ENCODE peak calls at places on chromosomes 5 and 9, in six cellular contexts. V is mesendoderm, Y is trophoblast cell, Q is H9, X is H1, R is IMR-90. B is an unnamed sample.

GRCh38 chr5:111472579-111472978 is 39.8 kb downstream of the STARD4 start:
- DNase-seq in V (no peak), Q (no peak), Y (no peak), R (no peak), X (no peak), B (no peak)

GRCh38 chr5:173762930-173763329 is 125.2 kb upstream of the CPEB4 start:
- DNase-seq in Y (peak), R (no peak), Q (no peak), V (no peak), X (no peak), B (no peak)

GRCh38 chr9:93864840-93865239 is 90.3 kb downstream of the BARX1 start:
- DNase-seq in X (no peak), R (no peak), Q (no peak), Y (no peak), V (no peak), B (no peak)

GRCh38 chr9:20624201-20625002 is 2.1 kb upstream of the MLLT3 start:
- DNase-seq in Y (peak), V (peak), Q (peak), X (no peak), R (peak), B (peak)

GRCh38 chr5:79464695-79465332 is 49.1 kb downstream of the HOMER1 start:
- DNase-seq in X (no peak), V (peak), R (peak), Y (peak), Q (no peak), B (no peak)

GRCh38 chr5:179418972-179419371 is 73.7 kb upstream of the ADAMTS2 start:
- DNase-seq in V (no peak), Q (no peak), Y (no peak), X (no peak), R (no peak), B (no peak)

GRCh38 chr9:101398930-101399640 is 434 bp downstream of the ZNF189 start:
- DNase-seq in Y (no peak), R (no peak), X (no peak), Q (no peak), V (no peak), B (no peak)

GRCh38 chr5:160262665-160263064 is 33.4 kb downstream of the FABP6 start:
- DNase-seq in R (no peak), Q (no peak), V (no peak), X (no peak), Y (no peak), B (no peak)

GRCh38 chr9:72577212-72577753 is 55.9 kb downstream of the TMC1 start:
- DNase-seq in R (peak), Q (no peak), V (no peak), Y (peak), X (no peak), B (no peak)

GRCh38 chr5:120304653-120305052 is 159.4 kb upstream of the PRR16 start:
- DNase-seq in V (no peak), Q (no peak), Y (no peak), R (peak), X (no peak), B (no peak)

GRCh38 chr9:36399980-36400331 is at the start of gene RNF38:
- DNase-seq in X (no peak), V (no peak), R (no peak), Q (no peak), Y (no peak), B (no peak)

GRCh38 chr9:108836771-108837170 is 19.0 kb downstream of the ACTL7B start:
- DNase-seq in X (no peak), Q (no peak), R (no peak), Y (peak), V (no peak), B (no peak)

GRCh38 chr5:79416499-79416898 is 97.4 kb downstream of the HOMER1 start:
- DNase-seq in X (no peak), V (no peak), R (peak), Y (no peak), Q (no peak), B (no peak)

GRCh38 chr9:129547063-129547462 is 73.8 kb downstream of the C9orf50 start:
- DNase-seq in Y (no peak), V (no peak), X (no peak), R (no peak), Q (no peak), B (no peak)

GRCh38 chr5:167123126-167123525 is 1168.3 kb upstream of the WWC1 start:
- DNase-seq in V (no peak), Y (no peak), Q (no peak), R (no peak), X (no peak), B (no peak)

GRCh38 chr5:87393331-87393730 is 19.4 kb downstream of the CCNH start:
- DNase-seq in Q (no peak), X (no peak), V (no peak), Y (peak), R (peak), B (no peak)

GRCh38 chr5:147893820-147894219 is 12.5 kb downstream of the C5orf46 start:
- DNase-seq in Y (peak), V (no peak), Q (no peak), X (no peak), R (no peak), B (no peak)

GRCh38 chr5:69368458-69369368 is 607 bp downstream of the AK6 start:
- DNase-seq in Q (no peak), Y (peak), V (peak), X (no peak), R (peak), B (peak)

GRCh38 chr9:1989500-1989899 is 25.6 kb upstream of the SMARCA2 start:
- DNase-seq in Q (no peak), R (no peak), X (no peak), Y (no peak), V (no peak), B (no peak)

GRCh38 chr9:133238851-133239532 is 29.9 kb upstream of the OBP2B start:
- DNase-seq in X (peak), R (peak), Y (peak), Q (peak), V (peak), B (peak)

GRCh38 chr5:179974946-179975712 is 67.4 kb upstream of the TBC1D9B start:
- DNase-seq in Q (peak), Y (peak), R (no peak), X (peak), V (peak), B (peak)

GRCh38 chr5:82538339-82539034 is 260.3 kb upstream of the RPS23 start:
- DNase-seq in R (no peak), Q (no peak), V (peak), Y (no peak), X (no peak), B (no peak)

GRCh38 chr5:26761040-26761439 is 277.3 kb downstream of the CDH9 start:
- DNase-seq in V (no peak), R (no peak), Q (no peak), X (no peak), Y (no peak), B (no peak)

GRCh38 chr9:105299190-105299854 is 54.9 kb downstream of the SLC44A1 start:
- DNase-seq in Q (no peak), Y (peak), R (peak), V (peak), X (no peak), B (no peak)

GRCh38 chr5:102283111-102283797 is 12.8 kb downstream of the SLCO4C1 start:
- DNase-seq in R (no peak), X (no peak), Q (no peak), Y (no peak), V (no peak), B (no peak)

GRCh38 chr5:8726383-8727036 is 819.4 kb downstream of the SEMA5A start:
- DNase-seq in Y (peak), Q (peak), X (no peak), R (no peak), V (no peak), B (no peak)

GRCh38 chr5:8730194-8730593 is 815.7 kb downstream of the SEMA5A start:
- DNase-seq in V (no peak), R (peak), X (no peak), Y (no peak), Q (no peak), B (no peak)

DNA sequence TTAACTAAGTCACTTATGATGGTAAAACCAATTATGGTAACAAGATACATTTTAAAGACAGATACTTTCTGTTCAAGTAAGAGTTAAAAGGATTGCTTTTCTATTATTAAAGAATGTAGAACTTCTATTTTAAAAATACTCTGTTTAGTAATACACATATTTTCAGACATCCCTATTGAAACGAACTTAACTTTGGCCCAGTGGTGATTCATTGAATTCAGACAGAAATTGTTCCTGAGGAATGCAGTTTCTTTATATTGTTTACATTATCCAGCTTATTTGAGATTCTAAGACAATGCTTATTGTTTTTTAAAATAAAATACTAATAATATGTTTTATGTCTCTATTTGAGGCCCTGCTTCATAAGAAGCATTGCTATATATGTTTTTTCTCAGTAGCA is 816.4 kb downstream of the SEMA5A start:
- DNase-seq in Q (no peak), X (no peak), R (peak), Y (peak), V (no peak), B (no peak)
- H3K4ac ChIP-seq in Q (no peak), X (no peak), R (no peak), Y (no peak), V (no peak), B (no peak)

GRCh38 chr5:163505475-163506457 is at the start of gene MAT2B:
- DNase-seq in Y (peak), X (peak), Q (peak), R (peak), V (peak), B (peak)
- H3K4ac ChIP-seq in Y (peak), X (peak), Q (peak), R (peak), V (peak), B (no peak)

DNA sequence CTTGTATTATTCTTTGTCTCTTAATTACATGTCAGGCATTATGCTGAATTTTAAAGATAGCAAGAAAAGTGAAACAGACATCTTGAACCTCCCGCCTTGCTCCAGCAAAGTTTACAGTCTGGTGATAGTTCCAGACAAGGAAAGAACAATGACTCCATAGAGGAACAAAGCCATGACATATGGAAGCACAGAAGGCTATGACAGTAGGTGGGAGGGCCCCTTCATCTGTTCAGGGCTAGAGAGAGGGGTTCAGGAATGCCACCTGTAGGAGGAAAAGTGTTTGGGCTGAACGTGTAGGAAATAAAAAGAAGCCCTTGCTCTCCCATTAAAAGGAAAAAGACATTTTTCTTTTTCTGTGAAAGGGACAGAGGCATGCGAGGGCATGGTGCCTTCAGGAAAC is 315.6 kb downstream of the TRIM32 start:
- DNase-seq in R (no peak), V (no peak), Y (no peak), X (no peak), Q (no peak), B (no peak)
- H3K4ac ChIP-seq in R (no peak), V (no peak), Y (no peak), X (no peak), Q (no peak), B (no peak)

GRCh38 chr5:176352116-176352878 is 9.3 kb downstream of the KIAA1191 start:
- DNase-seq in Q (no peak), V (peak), Y (peak), R (peak), X (no peak), B (no peak)
- H3K4ac ChIP-seq in Q (no peak), V (no peak), Y (no peak), R (no peak), X (no peak), B (no peak)

GRCh38 chr9:91421987-91422765 is 1.5 kb downstream of the NFIL3 start:
- DNase-seq in R (peak), Q (no peak), V (peak), X (no peak), Y (peak), B (peak)

GRCh38 chr9:91422832-91423711 is 560 bp downstream of the NFIL3 start:
- DNase-seq in Q (peak), V (peak), X (no peak), R (peak), Y (peak), B (peak)

GRCh38 chr9:91425270-91425669 is 1.6 kb upstream of the NFIL3 start:
- DNase-seq in V (no peak), Q (no peak), R (no peak), X (no peak), Y (peak), B (no peak)

GRCh38 chr9:91424403-91425176 is 958 bp upstream of the NFIL3 start:
- DNase-seq in R (peak), Y (peak), Q (peak), V (peak), X (no peak), B (peak)

DNA sequence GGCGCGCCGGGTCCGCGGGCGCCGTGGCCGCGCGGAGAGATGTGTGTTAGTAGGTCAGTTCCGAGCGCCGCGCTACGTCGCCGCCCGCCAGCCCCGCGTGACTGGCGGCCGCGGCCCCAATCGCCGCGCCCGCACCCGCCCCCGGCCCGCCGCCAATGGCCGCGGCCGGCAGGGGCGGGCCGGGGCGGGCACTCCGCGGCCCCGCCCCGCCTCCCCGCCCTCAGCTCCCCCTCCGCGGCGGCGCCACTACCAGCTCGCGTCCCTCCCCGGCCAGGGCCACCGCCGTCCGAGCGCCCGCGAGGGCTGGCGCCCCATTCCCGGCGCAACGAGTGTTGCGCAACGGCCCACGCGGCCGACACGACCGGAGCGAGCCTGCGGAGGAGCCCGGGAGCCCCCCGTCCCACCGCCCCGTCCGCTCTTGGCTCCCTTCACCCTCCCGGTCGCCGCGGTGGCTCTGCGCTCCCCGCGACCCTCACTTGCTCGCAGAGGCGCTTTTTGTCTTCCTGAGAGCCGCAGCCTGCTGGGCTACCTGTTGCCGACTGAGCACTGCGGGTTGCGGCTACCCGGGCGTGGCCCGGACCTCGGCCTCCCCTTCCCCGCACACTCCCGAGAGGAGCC is at the start of gene NFIL3:
- DNase-seq in Q (peak), V (peak), X (no peak), R (peak), Y (peak), B (peak)
- H3K4ac ChIP-seq in Q (no peak), V (peak), X (no peak), R (peak), Y (peak), B (no peak)

GRCh38 chr9:116154976-116155699 is 1.5 kb downstream of the PAPPA start:
- DNase-seq in Q (peak), V (peak), X (no peak), Y (no peak), R (peak), B (no peak)

GRCh38 chr9:116152390-116152789 is 1.2 kb upstream of the PAPPA start:
- DNase-seq in V (no peak), R (peak), Q (no peak), X (no peak), Y (no peak), B (no peak)

GRCh38 chr9:116152941-116153764 is 438 bp upstream of the PAPPA start:
- DNase-seq in V (peak), X (no peak), Q (peak), R (peak), Y (peak), B (peak)

GRCh38 chr9:116154334-116154975 is 864 bp downstream of the PAPPA start:
- DNase-seq in Q (peak), V (peak), Y (no peak), R (no peak), X (no peak), B (peak)

GRCh38 chr9:116153765-116154333 is at the start of gene PAPPA:
- DNase-seq in Q (peak), X (no peak), R (no peak), V (no peak), Y (no peak), B (no peak)
- H3K4ac ChIP-seq in Q (no peak), X (no peak), R (peak), V (peak), Y (no peak), B (no peak)

GRCh38 chr5:150318613-150319483 is 16.1 kb upstream of the ARSI start:
- DNase-seq in Q (no peak), R (no peak), V (peak), Y (peak), X (no peak), B (no peak)
- H3K4ac ChIP-seq in Q (no peak), R (peak), V (no peak), Y (peak), X (no peak), B (peak)

DNA sequence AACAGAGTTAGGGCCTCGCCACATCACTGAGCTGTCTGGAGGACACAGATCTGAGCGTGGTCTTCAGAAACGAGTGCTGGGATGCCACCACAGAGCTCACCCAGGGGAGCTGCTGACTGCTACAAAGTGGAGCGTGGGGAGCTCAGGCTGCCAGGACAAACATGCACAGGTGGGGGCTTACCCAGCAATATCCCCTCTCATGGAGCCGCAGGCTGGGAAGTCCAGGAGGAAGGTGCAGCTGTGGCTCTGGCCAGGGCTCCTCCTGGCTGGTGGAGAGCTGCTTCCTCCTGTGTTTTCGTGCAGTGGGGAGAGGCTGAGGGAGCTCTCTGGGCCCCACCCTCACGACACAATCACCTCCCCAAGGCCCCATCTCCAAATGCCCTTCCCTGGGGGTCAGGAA is 368.6 kb upstream of the IRX4 start:
- DNase-seq in Y (no peak), V (no peak), X (no peak), R (no peak), Q (no peak), B (no peak)
- H3K4ac ChIP-seq in Y (no peak), V (no peak), X (no peak), R (no peak), Q (no peak), B (no peak)